ENCODE peak calls at places on chromosomes 1 and 21, in nine cellular contexts. One of them, this sample, is unnamed.

GRCh38 chr1:53321366-53321765 is 6.5 kb downstream of the LRP8 start:
- DNase-seq in fibroblast of lung: no peak
- DNase-seq in foreskin fibroblast: no peak
- DNase-seq in AG10803: no peak
- DNase-seq in right atrium auricular region: no peak
- DNase-seq in cardiac muscle cell: no peak
- DNase-seq in WTC11: peak
- DNase-seq in psoas muscle: no peak
- DNase-seq in progenitor cell of endocrine pancreas: peak
- DNase-seq in this sample: no peak

GRCh38 chr1:156122519-156123355 is 8.2 kb downstream of the LMNA start:
- DNase-seq in AG10803: peak
- DNase-seq in fibroblast of lung: peak
- DNase-seq in progenitor cell of endocrine pancreas: no peak
- DNase-seq in WTC11: no peak
- DNase-seq in cardiac muscle cell: peak
- DNase-seq in psoas muscle: peak
- DNase-seq in foreskin fibroblast: peak
- DNase-seq in right atrium auricular region: peak
- DNase-seq in this sample: no peak

GRCh38 chr21:22416555-22416954 is 1418.3 kb downstream of the NCAM2 start:
- DNase-seq in foreskin fibroblast: no peak
- DNase-seq in cardiac muscle cell: no peak
- DNase-seq in right atrium auricular region: no peak
- DNase-seq in AG10803: no peak
- DNase-seq in fibroblast of lung: no peak
- DNase-seq in progenitor cell of endocrine pancreas: no peak
- DNase-seq in WTC11: no peak
- DNase-seq in psoas muscle: no peak
- DNase-seq in this sample: no peak

GRCh38 chr1:167136191-167136614 is 42.3 kb downstream of the STYXL2 start:
- DNase-seq in WTC11: no peak
- DNase-seq in fibroblast of lung: peak
- DNase-seq in cardiac muscle cell: peak
- DNase-seq in right atrium auricular region: no peak
- DNase-seq in AG10803: peak
- DNase-seq in foreskin fibroblast: peak
- DNase-seq in psoas muscle: peak
- DNase-seq in progenitor cell of endocrine pancreas: no peak
- DNase-seq in this sample: no peak

GRCh38 chr1:148352470-148353118 is 130.5 kb downstream of the PPIAL4G start:
- DNase-seq in psoas muscle: no peak
- DNase-seq in foreskin fibroblast: no peak
- DNase-seq in cardiac muscle cell: no peak
- DNase-seq in progenitor cell of endocrine pancreas: no peak
- DNase-seq in right atrium auricular region: no peak
- DNase-seq in WTC11: no peak
- DNase-seq in fibroblast of lung: no peak
- DNase-seq in AG10803: no peak
- DNase-seq in this sample: no peak

GRCh38 chr1:43134068-43134467 is 38.0 kb downstream of the EBNA1BP2 start:
- DNase-seq in right atrium auricular region: no peak
- DNase-seq in AG10803: no peak
- DNase-seq in WTC11: no peak
- DNase-seq in fibroblast of lung: no peak
- DNase-seq in psoas muscle: no peak
- DNase-seq in cardiac muscle cell: no peak
- DNase-seq in progenitor cell of endocrine pancreas: no peak
- DNase-seq in foreskin fibroblast: no peak
- DNase-seq in this sample: no peak

GRCh38 chr1:32742132-32742947 is 39.8 kb upstream of the SYNC start:
- DNase-seq in foreskin fibroblast: no peak
- DNase-seq in WTC11: peak
- DNase-seq in progenitor cell of endocrine pancreas: peak
- DNase-seq in cardiac muscle cell: no peak
- DNase-seq in AG10803: no peak
- DNase-seq in psoas muscle: no peak
- DNase-seq in fibroblast of lung: no peak
- DNase-seq in right atrium auricular region: no peak
- DNase-seq in this sample: no peak

GRCh38 chr1:168218647-168219046 is 7.2 kb upstream of the SFT2D2 start:
- DNase-seq in right atrium auricular region: no peak
- DNase-seq in cardiac muscle cell: no peak
- DNase-seq in psoas muscle: no peak
- DNase-seq in AG10803: no peak
- DNase-seq in WTC11: no peak
- DNase-seq in foreskin fibroblast: no peak
- DNase-seq in fibroblast of lung: no peak
- DNase-seq in progenitor cell of endocrine pancreas: no peak
- DNase-seq in this sample: no peak

GRCh38 chr1:65079941-65080340 is 68.1 kb upstream of the AK4 start:
- DNase-seq in fibroblast of lung: peak
- DNase-seq in WTC11: no peak
- DNase-seq in AG10803: peak
- DNase-seq in psoas muscle: no peak
- DNase-seq in cardiac muscle cell: peak
- DNase-seq in foreskin fibroblast: peak
- DNase-seq in right atrium auricular region: no peak
- DNase-seq in progenitor cell of endocrine pancreas: no peak
- DNase-seq in this sample: no peak

GRCh38 chr1:53582211-53583020 is 123.2 kb downstream of the DMRTB1 start:
- DNase-seq in AG10803: no peak
- DNase-seq in foreskin fibroblast: no peak
- DNase-seq in cardiac muscle cell: no peak
- DNase-seq in right atrium auricular region: no peak
- DNase-seq in fibroblast of lung: no peak
- DNase-seq in progenitor cell of endocrine pancreas: no peak
- DNase-seq in psoas muscle: no peak
- DNase-seq in WTC11: no peak
- DNase-seq in this sample: peak

GRCh38 chr1:33188572-33189275 is 6.9 kb upstream of the TRIM62 start:
- DNase-seq in foreskin fibroblast: no peak
- DNase-seq in WTC11: no peak
- DNase-seq in AG10803: peak
- DNase-seq in progenitor cell of endocrine pancreas: no peak
- DNase-seq in cardiac muscle cell: peak
- DNase-seq in psoas muscle: no peak
- DNase-seq in right atrium auricular region: no peak
- DNase-seq in fibroblast of lung: peak
- DNase-seq in this sample: no peak

DNA sequence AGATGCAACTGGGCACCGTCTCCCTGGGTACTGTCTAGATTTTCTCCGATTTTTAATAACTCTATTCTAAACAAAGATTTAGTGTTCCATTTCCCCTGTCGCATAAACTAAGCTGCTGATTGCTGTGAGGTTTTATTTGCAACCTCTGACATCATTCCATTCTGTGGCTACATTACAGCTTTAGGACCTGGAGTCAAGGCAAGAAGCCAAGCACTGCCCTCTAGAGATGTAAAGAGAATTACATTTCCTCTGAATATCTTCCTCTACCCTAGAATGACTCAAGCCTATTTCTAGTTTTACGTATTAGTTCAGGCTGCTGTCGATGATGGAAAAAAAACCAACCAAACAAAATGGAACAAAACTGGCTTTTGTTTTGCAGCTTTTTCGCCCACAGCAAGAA is 130.2 kb upstream of the MAP1LC3C start:
- DNase-seq in progenitor cell of endocrine pancreas: no peak
- DNase-seq in cardiac muscle cell: no peak
- DNase-seq in psoas muscle: no peak
- DNase-seq in WTC11: no peak
- DNase-seq in foreskin fibroblast: no peak
- DNase-seq in fibroblast of lung: no peak
- DNase-seq in AG10803: no peak
- DNase-seq in right atrium auricular region: no peak
- DNase-seq in this sample: no peak
- TF ChIP-seq CTCF in progenitor cell of endocrine pancreas: peak
- TF ChIP-seq CTCF in cardiac muscle cell: no peak
- TF ChIP-seq CTCF in psoas muscle: no peak
- TF ChIP-seq CTCF in WTC11: no peak
- TF ChIP-seq CTCF in foreskin fibroblast: no peak
- TF ChIP-seq CTCF in fibroblast of lung: no peak
- TF ChIP-seq CTCF in AG10803: no peak
- TF ChIP-seq CTCF in right atrium auricular region: no peak
- TF ChIP-seq CTCF in this sample: peak

GRCh38 chr1:227215863-227216510 is 102.3 kb downstream of the CDC42BPA start:
- DNase-seq in psoas muscle: no peak
- DNase-seq in foreskin fibroblast: no peak
- DNase-seq in AG10803: peak
- DNase-seq in fibroblast of lung: peak
- DNase-seq in right atrium auricular region: no peak
- DNase-seq in WTC11: no peak
- DNase-seq in cardiac muscle cell: no peak
- DNase-seq in progenitor cell of endocrine pancreas: no peak
- DNase-seq in this sample: no peak

GRCh38 chr1:227223407-227223806 is 94.9 kb downstream of the CDC42BPA start:
- DNase-seq in psoas muscle: no peak
- DNase-seq in fibroblast of lung: no peak
- DNase-seq in AG10803: no peak
- DNase-seq in WTC11: no peak
- DNase-seq in cardiac muscle cell: no peak
- DNase-seq in progenitor cell of endocrine pancreas: no peak
- DNase-seq in right atrium auricular region: no peak
- DNase-seq in foreskin fibroblast: no peak
- DNase-seq in this sample: no peak

GRCh38 chr1:227218870-227219578 is 99.3 kb downstream of the CDC42BPA start:
- DNase-seq in fibroblast of lung: no peak
- DNase-seq in right atrium auricular region: no peak
- DNase-seq in cardiac muscle cell: no peak
- DNase-seq in progenitor cell of endocrine pancreas: no peak
- DNase-seq in foreskin fibroblast: no peak
- DNase-seq in psoas muscle: no peak
- DNase-seq in WTC11: no peak
- DNase-seq in AG10803: no peak
- DNase-seq in this sample: no peak

GRCh38 chr1:227214170-227214569 is 104.1 kb downstream of the CDC42BPA start:
- DNase-seq in psoas muscle: no peak
- DNase-seq in foreskin fibroblast: no peak
- DNase-seq in fibroblast of lung: no peak
- DNase-seq in AG10803: no peak
- DNase-seq in progenitor cell of endocrine pancreas: no peak
- DNase-seq in right atrium auricular region: no peak
- DNase-seq in cardiac muscle cell: no peak
- DNase-seq in WTC11: no peak
- DNase-seq in this sample: no peak

GRCh38 chr1:227219715-227220292 is 98.5 kb downstream of the CDC42BPA start:
- DNase-seq in WTC11: no peak
- DNase-seq in foreskin fibroblast: no peak
- DNase-seq in progenitor cell of endocrine pancreas: no peak
- DNase-seq in fibroblast of lung: no peak
- DNase-seq in AG10803: no peak
- DNase-seq in cardiac muscle cell: no peak
- DNase-seq in psoas muscle: no peak
- DNase-seq in right atrium auricular region: no peak
- DNase-seq in this sample: no peak
- TF ChIP-seq CTCF in WTC11: no peak
- TF ChIP-seq CTCF in foreskin fibroblast: no peak
- TF ChIP-seq CTCF in progenitor cell of endocrine pancreas: no peak
- TF ChIP-seq CTCF in fibroblast of lung: no peak
- TF ChIP-seq CTCF in AG10803: no peak
- TF ChIP-seq CTCF in cardiac muscle cell: no peak
- TF ChIP-seq CTCF in psoas muscle: no peak
- TF ChIP-seq CTCF in right atrium auricular region: no peak
- TF ChIP-seq CTCF in this sample: no peak

DNA sequence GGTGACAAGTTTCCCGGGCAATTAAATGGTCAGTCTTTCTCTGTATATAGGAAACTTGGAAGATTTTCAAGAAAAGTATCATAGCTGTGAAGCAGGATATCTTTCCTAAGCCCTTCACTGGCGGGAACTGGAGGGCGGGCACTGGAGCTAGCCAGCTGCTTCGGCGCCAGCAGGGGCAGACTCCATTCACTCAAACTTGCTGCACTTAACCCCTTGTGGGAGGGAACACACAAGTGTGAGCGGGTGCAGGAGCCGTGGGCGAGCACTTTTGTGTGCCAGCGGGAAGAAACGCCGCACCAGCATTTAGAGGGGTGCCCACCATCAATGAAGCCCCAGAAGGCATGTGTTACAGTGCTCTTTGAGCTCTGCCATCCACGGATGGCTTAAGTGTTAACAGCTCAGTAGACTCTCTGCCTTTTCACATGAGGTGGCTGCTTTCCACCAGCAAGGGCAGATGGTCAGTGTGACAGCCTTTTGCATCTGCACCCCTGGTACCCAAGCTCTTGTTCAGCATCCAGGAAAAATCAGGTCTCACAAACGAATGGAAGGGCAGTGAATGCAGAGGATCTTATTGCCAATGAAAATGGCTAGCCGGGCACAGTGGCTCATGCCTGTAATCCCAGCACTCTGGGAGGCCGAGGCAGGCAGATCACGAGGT is 232.0 kb upstream of the KAZN start:
- DNase-seq in psoas muscle: peak
- DNase-seq in progenitor cell of endocrine pancreas: no peak
- DNase-seq in foreskin fibroblast: no peak
- DNase-seq in cardiac muscle cell: peak
- DNase-seq in AG10803: no peak
- DNase-seq in WTC11: peak
- DNase-seq in fibroblast of lung: peak
- DNase-seq in right atrium auricular region: no peak
- DNase-seq in this sample: no peak
- TF ChIP-seq CTCF in psoas muscle: no peak
- TF ChIP-seq CTCF in progenitor cell of endocrine pancreas: peak
- TF ChIP-seq CTCF in foreskin fibroblast: no peak
- TF ChIP-seq CTCF in cardiac muscle cell: peak
- TF ChIP-seq CTCF in AG10803: peak
- TF ChIP-seq CTCF in WTC11: no peak
- TF ChIP-seq CTCF in fibroblast of lung: peak
- TF ChIP-seq CTCF in right atrium auricular region: no peak
- TF ChIP-seq CTCF in this sample: peak

GRCh38 chr1:95957748-95958147 is 723.7 kb downstream of the RWDD3 start:
- DNase-seq in psoas muscle: no peak
- DNase-seq in fibroblast of lung: peak
- DNase-seq in foreskin fibroblast: no peak
- DNase-seq in right atrium auricular region: no peak
- DNase-seq in WTC11: no peak
- DNase-seq in progenitor cell of endocrine pancreas: no peak
- DNase-seq in AG10803: peak
- DNase-seq in cardiac muscle cell: peak
- DNase-seq in this sample: no peak

GRCh38 chr1:95956215-95956614 is 722.2 kb downstream of the RWDD3 start:
- DNase-seq in WTC11: no peak
- DNase-seq in AG10803: no peak
- DNase-seq in fibroblast of lung: no peak
- DNase-seq in right atrium auricular region: no peak
- DNase-seq in progenitor cell of endocrine pancreas: no peak
- DNase-seq in psoas muscle: no peak
- DNase-seq in foreskin fibroblast: no peak
- DNase-seq in cardiac muscle cell: no peak
- DNase-seq in this sample: no peak

GRCh38 chr1:95953668-95954067 is 719.7 kb downstream of the RWDD3 start:
- DNase-seq in right atrium auricular region: no peak
- DNase-seq in fibroblast of lung: no peak
- DNase-seq in foreskin fibroblast: no peak
- DNase-seq in progenitor cell of endocrine pancreas: no peak
- DNase-seq in psoas muscle: no peak
- DNase-seq in cardiac muscle cell: no peak
- DNase-seq in WTC11: no peak
- DNase-seq in AG10803: no peak
- DNase-seq in this sample: no peak

GRCh38 chr1:95951291-95951690 is 717.3 kb downstream of the RWDD3 start:
- DNase-seq in psoas muscle: no peak
- DNase-seq in cardiac muscle cell: peak
- DNase-seq in foreskin fibroblast: no peak
- DNase-seq in WTC11: no peak
- DNase-seq in progenitor cell of endocrine pancreas: no peak
- DNase-seq in right atrium auricular region: no peak
- DNase-seq in fibroblast of lung: no peak
- DNase-seq in AG10803: no peak
- DNase-seq in this sample: no peak

GRCh38 chr1:95953005-95953404 is 719.0 kb downstream of the RWDD3 start:
- DNase-seq in cardiac muscle cell: peak
- DNase-seq in WTC11: peak
- DNase-seq in foreskin fibroblast: no peak
- DNase-seq in AG10803: peak
- DNase-seq in right atrium auricular region: no peak
- DNase-seq in fibroblast of lung: peak
- DNase-seq in psoas muscle: no peak
- DNase-seq in progenitor cell of endocrine pancreas: no peak
- DNase-seq in this sample: no peak
- TF ChIP-seq CTCF in cardiac muscle cell: peak
- TF ChIP-seq CTCF in WTC11: no peak
- TF ChIP-seq CTCF in foreskin fibroblast: no peak
- TF ChIP-seq CTCF in AG10803: peak
- TF ChIP-seq CTCF in right atrium auricular region: no peak
- TF ChIP-seq CTCF in fibroblast of lung: peak
- TF ChIP-seq CTCF in psoas muscle: no peak
- TF ChIP-seq CTCF in progenitor cell of endocrine pancreas: peak
- TF ChIP-seq CTCF in this sample: peak